ENCODE peak calls at places on chromosomes 16 and 17, in four cellular contexts. D is osteocyte, K is NCI-H187, C is H54. E is an unnamed sample.

GRCh38 chr17:48024149-48025039 is 13.2 kb downstream of the COPZ2 start:
- DNase-seq in D (no peak), K (no peak), C (no peak), E (no peak)

GRCh38 chr17:66655861-66656260 is 179.1 kb upstream of the CACNG5 start:
- DNase-seq in D (no peak), K (no peak), C (no peak), E (no peak)

GRCh38 chr16:57192720-57193486 is 6.8 kb downstream of the RSPRY1 start:
- DNase-seq in D (no peak), K (no peak), C (no peak), E (no peak)

GRCh38 chr17:4733073-4733531 is 1.9 kb downstream of the MED11 start:
- DNase-seq in D (no peak), K (no peak), C (no peak), E (no peak)

GRCh38 chr16:76946879-76947278 is 244.1 kb upstream of the MON1B start:
- DNase-seq in D (no peak), K (no peak), C (no peak), E (no peak)

GRCh38 chr17:57550671-57551315 is 194.3 kb downstream of the CCDC182 start:
- DNase-seq in D (no peak), K (no peak), C (no peak), E (no peak)

GRCh38 chr17:13953871-13954270 is 115.4 kb upstream of the COX10 start:
- DNase-seq in D (no peak), K (no peak), C (no peak), E (no peak)

GRCh38 chr17:60305141-60305540 is 86.8 kb downstream of the USP32 start:
- DNase-seq in D (no peak), K (no peak), C (no peak), E (no peak)

GRCh38 chr17:81912441-81913309 is 1.5 kb upstream of the PCYT2 start:
- DNase-seq in D (no peak), K (no peak), C (peak), E (no peak)

GRCh38 chr17:10144456-10144855 is 54.0 kb downstream of the GAS7 start:
- DNase-seq in D (no peak), K (no peak), C (no peak), E (no peak)

GRCh38 chr16:22255335-22255734 is 41.9 kb upstream of the POLR3E start:
- DNase-seq in D (no peak), K (no peak), C (no peak), E (no peak)

GRCh38 chr17:57045868-57046671 is 39.0 kb upstream of the AKAP1 start:
- DNase-seq in D (no peak), K (no peak), C (no peak), E (no peak)

GRCh38 chr17:66468241-66469087 is 166.1 kb downstream of the PRKCA start:
- DNase-seq in D (no peak), K (no peak), C (no peak), E (no peak)

GRCh38 chr17:57494446-57494845 is 238.1 kb downstream of the MSI2 start:
- DNase-seq in D (no peak), K (no peak), C (no peak), E (no peak)

GRCh38 chr17:34071891-34072420 is 183.1 kb upstream of the CCL2 start:
- DNase-seq in D (no peak), K (no peak), C (no peak), E (no peak)

GRCh38 chr17:35537569-35538209 is at the start of gene SLFN12L:
- DNase-seq in D (no peak), K (no peak), C (no peak), E (no peak)

GRCh38 chr16:15650698-15651161 is 685 bp downstream of the NDE1 start:
- DNase-seq in D (no peak), K (no peak), C (peak), E (no peak)

GRCh38 chr17:28282596-28282995 is 36.4 kb upstream of the TMEM97 start:
- DNase-seq in D (no peak), K (no peak), C (no peak), E (no peak)

GRCh38 chr16:12336158-12336557 is 359.6 kb downstream of the SNX29 start:
- DNase-seq in D (no peak), K (no peak), C (no peak), E (no peak)

GRCh38 chr16:66483689-66484452 is 56.8 kb downstream of the BEAN1 start:
- DNase-seq in D (peak), K (no peak), C (peak), E (peak)

GRCh38 chr16:47905771-47906170 is 250.0 kb downstream of the ABCC12 start:
- DNase-seq in D (no peak), K (no peak), C (peak), E (no peak)

GRCh38 chr17:17718251-17718650 is 37.0 kb downstream of the RAI1 start:
- DNase-seq in D (no peak), K (no peak), C (no peak), E (no peak)

GRCh38 chr17:32529604-32530003 is 42.8 kb downstream of the CDK5R1 start:
- DNase-seq in D (no peak), K (no peak), C (no peak), E (no peak)

GRCh38 chr16:57795431-57795878 is 6.8 kb downstream of the KIFC3 start:
- DNase-seq in D (no peak), K (no peak), C (peak), E (no peak)

GRCh38 chr16:50602531-50603205 is 54.5 kb downstream of the NKD1 start:
- DNase-seq in D (no peak), K (no peak), C (no peak), E (no peak)

GRCh38 chr17:67449885-67450755 is 73.0 kb downstream of the PITPNC1 start:
- DNase-seq in D (no peak), K (no peak), C (no peak), E (no peak)

GRCh38 chr17:51371732-51372151 is 111.4 kb downstream of the UTP18 start:
- DNase-seq in D (no peak), K (no peak), C (peak), E (no peak)

GRCh38 chr17:82118815-82119380 is 20.9 kb upstream of the FASN start:
- DNase-seq in D (no peak), K (no peak), C (no peak), E (no peak)

GRCh38 chr16:19876501-19877059 is 8.1 kb downstream of the GPRC5B start:
- DNase-seq in D (no peak), K (no peak), C (no peak), E (no peak)

GRCh38 chr16:55655709-55656694 is at the start of gene SLC6A2:
- DNase-seq in D (no peak), K (no peak), C (no peak), E (no peak)

GRCh38 chr17:83136931-83137330 is 57.5 kb downstream of the METRNL start:
- DNase-seq in D (peak), K (no peak), C (no peak), E (peak)

GRCh38 chr17:58446086-58446485 is 28.8 kb upstream of the RNF43 start:
- DNase-seq in D (no peak), K (no peak), C (no peak), E (no peak)